ENCODE peak calls at places on chromosomes 2 and 18, in eight cellular contexts. C, W, Q, O, U, A, F and T are unnamed samples.

GRCh38 chr18:24234330-24234729 is 95.5 kb downstream of the CABYR start:
- DNase-seq in C (no peak), W (no peak), Q (no peak), O (peak; percentile 34), U (peak; percentile 17), A (no peak), F (peak; percentile 50), T (no peak)

GRCh38 chr18:70151554-70152130 is 53.8 kb downstream of the RTTN start:
- DNase-seq in C (no peak), W (no peak), Q (no peak), O (no peak), U (no peak), A (no peak), F (no peak), T (no peak)

GRCh38 chr2:20534913-20535801 is 88.3 kb downstream of the RHOB start:
- DNase-seq in C (no peak), W (peak; percentile 20), Q (no peak), O (no peak), U (no peak), A (no peak), F (peak; percentile 53), T (no peak)

GRCh38 chr2:200208041-200208440 is 98.5 kb upstream of the SPATS2L start:
- DNase-seq in C (no peak), W (no peak), Q (no peak), O (no peak), U (no peak), A (no peak), F (no peak), T (no peak)

GRCh38 chr2:108354171-108354570 is 23.6 kb upstream of the SULT1C4 start:
- DNase-seq in C (no peak), W (no peak), Q (no peak), O (no peak), U (no peak), A (no peak), F (no peak), T (no peak)

GRCh38 chr2:54871457-54872103 is 148.1 kb downstream of the EML6 start:
- DNase-seq in C (no peak), W (peak; percentile 46), Q (no peak), O (no peak), U (no peak), A (no peak), F (no peak), T (no peak)

GRCh38 chr2:30686000-30686399 is 121.2 kb downstream of the CAPN13 start:
- DNase-seq in C (no peak), W (peak; percentile 55), Q (peak; percentile 63), O (no peak), U (peak; percentile 73), A (no peak), F (no peak), T (peak; percentile 19)

GRCh38 chr18:70333757-70334156 is 44.9 kb downstream of the SOCS6 start:
- DNase-seq in C (no peak), W (peak; percentile 90), Q (no peak), O (no peak), U (peak; percentile 55), A (no peak), F (no peak), T (no peak)

GRCh38 chr2:1814616-1815015 is 70.3 kb upstream of the PXDN start:
- DNase-seq in C (no peak), W (no peak), Q (no peak), O (no peak), U (no peak), A (no peak), F (no peak), T (no peak)
- H3K4me1 ChIP-seq in C (peaks cover 15% of the 10 kb centered on the region), W (peaks cover 7% of the 10 kb centered on the region), Q (peaks cover 17% of the 10 kb centered on the region), O (peaks cover 6% of the 10 kb centered on the region), U (peaks cover 17% of the 10 kb centered on the region), A (peaks cover 19% of the 10 kb centered on the region), F (peaks cover 27% of the 10 kb centered on the region), T (peaks cover 3% of the 10 kb centered on the region)

GRCh38 chr2:67835266-67835665 is 227.5 kb downstream of the C1D start:
- DNase-seq in C (no peak), W (no peak), Q (no peak), O (no peak), U (no peak), A (no peak), F (no peak), T (no peak)
- H3K4me1 ChIP-seq in C (no peaks in the 10 kb centered on the region), W (no peaks in the 10 kb centered on the region), Q (no peaks in the 10 kb centered on the region), O (no peaks in the 10 kb centered on the region), U (no peaks in the 10 kb centered on the region), A (no peaks in the 10 kb centered on the region), F (peaks cover 4% of the 10 kb centered on the region), T (no peaks in the 10 kb centered on the region)

GRCh38 chr2:26721267-26722032 is 28.9 kb downstream of the KCNK3 start:
- DNase-seq in C (peak; percentile 84), W (peak; percentile 94), Q (no peak), O (no peak), U (no peak), A (no peak), F (no peak), T (no peak)

GRCh38 chr2:26718949-26719686 is 26.6 kb downstream of the KCNK3 start:
- DNase-seq in C (no peak), W (no peak), Q (no peak), O (no peak), U (no peak), A (no peak), F (no peak), T (no peak)

GRCh38 chr2:26722911-26723310 is 30.4 kb downstream of the KCNK3 start:
- DNase-seq in C (no peak), W (no peak), Q (no peak), O (no peak), U (no peak), A (no peak), F (no peak), T (no peak)

GRCh38 chr2:26722328-26722727 is 29.8 kb downstream of the KCNK3 start:
- DNase-seq in C (no peak), W (no peak), Q (no peak), O (no peak), U (no peak), A (no peak), F (no peak), T (no peak)

GRCh38 chr2:26720322-26721166 is 28.0 kb downstream of the KCNK3 start:
- DNase-seq in C (peak; percentile 88), W (peak; percentile 95), Q (peak; percentile 83), O (peak; percentile 67), U (peak; percentile 92), A (peak; percentile 77), F (peak; percentile 87), T (no peak)
- H3K4me1 ChIP-seq in C (peaks cover 62% of the 10 kb centered on the region), W (peaks cover 80% of the 10 kb centered on the region), Q (peaks cover 11% of the 10 kb centered on the region), O (peaks cover 5% of the 10 kb centered on the region), U (peaks cover 37% of the 10 kb centered on the region), A (peaks cover 63% of the 10 kb centered on the region), F (peaks cover 62% of the 10 kb centered on the region), T (peaks cover 5% of the 10 kb centered on the region)

DNA sequence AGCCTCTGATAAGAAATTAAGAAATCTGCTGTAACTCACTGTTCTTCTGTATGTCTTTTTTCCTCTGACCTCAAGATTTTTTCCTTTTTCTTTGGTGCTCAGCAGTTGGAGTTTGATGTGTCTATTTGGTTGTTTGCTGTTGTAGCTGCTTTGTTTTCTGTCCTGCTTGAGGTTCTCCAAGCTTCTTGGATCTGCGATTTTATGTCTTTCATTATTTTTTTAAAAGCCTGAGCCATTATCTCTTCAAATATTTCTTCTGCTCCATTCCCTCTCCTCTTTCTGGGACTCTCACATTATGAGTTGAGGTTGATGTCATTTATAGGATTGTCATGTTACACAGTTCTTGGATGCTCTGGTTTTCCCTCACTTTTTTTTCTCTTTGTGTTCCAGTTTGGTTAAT is 47.7 kb downstream of the RAMP1 start:
- DNase-seq in C (no peak), W (no peak), Q (no peak), O (no peak), U (no peak), A (no peak), F (no peak), T (no peak)
- H3K4me1 ChIP-seq in C (peaks cover 11% of the 10 kb centered on the region), W (no peaks in the 10 kb centered on the region), Q (peaks cover 6% of the 10 kb centered on the region), O (peaks cover 9% of the 10 kb centered on the region), U (no peaks in the 10 kb centered on the region), A (peaks cover 19% of the 10 kb centered on the region), F (peaks cover 31% of the 10 kb centered on the region), T (no peaks in the 10 kb centered on the region)

GRCh38 chr18:3015203-3015590 is 2.3 kb upstream of the LPIN2 start:
- DNase-seq in C (no peak), W (peak; percentile 52), Q (no peak), O (peak; percentile 39), U (peak; percentile 32), A (no peak), F (no peak), T (no peak)
- H3K4me1 ChIP-seq in C (peaks cover 55% of the 10 kb centered on the region), W (peaks cover 27% of the 10 kb centered on the region), Q (peaks cover 10% of the 10 kb centered on the region), O (peaks cover 11% of the 10 kb centered on the region), U (peaks cover 21% of the 10 kb centered on the region), A (peaks cover 25% of the 10 kb centered on the region), F (peaks cover 56% of the 10 kb centered on the region), T (peaks cover 16% of the 10 kb centered on the region)

GRCh38 chr2:46331099-46331766 is 34.0 kb downstream of the EPAS1 start:
- DNase-seq in C (no peak), W (no peak), Q (no peak), O (no peak), U (peak; percentile 49), A (no peak), F (no peak), T (no peak)
- H3K4me1 ChIP-seq in C (peaks cover 92% of the 10 kb centered on the region), W (peaks cover 97% of the 10 kb centered on the region), Q (peaks cover 33% of the 10 kb centered on the region), O (peaks cover 35% of the 10 kb centered on the region), U (peaks cover 70% of the 10 kb centered on the region), A (peaks cover 86% of the 10 kb centered on the region), F (peaks cover 100% of the 10 kb centered on the region), T (peaks cover 12% of the 10 kb centered on the region)

GRCh38 chr2:160431441-160431840 is 62.2 kb downstream of the RBMS1 start:
- DNase-seq in C (no peak), W (no peak), Q (no peak), O (no peak), U (no peak), A (no peak), F (no peak), T (no peak)

GRCh38 chr2:160433466-160434172 is 60.0 kb downstream of the RBMS1 start:
- DNase-seq in C (no peak), W (no peak), Q (no peak), O (no peak), U (peak; percentile 23), A (no peak), F (no peak), T (no peak)

GRCh38 chr2:160430001-160430344 is 63.6 kb downstream of the RBMS1 start:
- DNase-seq in C (no peak), W (no peak), Q (no peak), O (no peak), U (no peak), A (no peak), F (no peak), T (no peak)

GRCh38 chr2:160434254-160434948 is 59.2 kb downstream of the RBMS1 start:
- DNase-seq in C (no peak), W (no peak), Q (no peak), O (no peak), U (no peak), A (no peak), F (no peak), T (no peak)

GRCh38 chr2:160432633-160433032 is 61.0 kb downstream of the RBMS1 start:
- DNase-seq in C (peak; percentile 29), W (peak; percentile 35), Q (no peak), O (no peak), U (no peak), A (no peak), F (no peak), T (peak; percentile 25)
- H3K4me1 ChIP-seq in C (peaks cover 44% of the 10 kb centered on the region), W (peaks cover 40% of the 10 kb centered on the region), Q (no peaks in the 10 kb centered on the region), O (no peaks in the 10 kb centered on the region), U (peaks cover under 1% of the 10 kb centered on the region), A (peaks cover 9% of the 10 kb centered on the region), F (peaks cover 52% of the 10 kb centered on the region), T (peaks cover 17% of the 10 kb centered on the region)